ENCODE peak calls at places on chromosome 18, in seven cellular contexts. One of them, this sample, is unnamed.

GRCh38 chr18:44232500-44232899 is 448.2 kb upstream of the SETBP1 start:
- DNase-seq in stimulated activated CD8-positive, alpha-beta memory T cell treated with anti-CD3 and anti-CD28 coated beads, Interleukin-15, amount 100 ng/mL, for 1 hour: no peak
- DNase-seq in skeletal muscle cell: no peak
- DNase-seq in fibroblast of lung: no peak
- DNase-seq in NCI-H774: no peak
- DNase-seq in HS-5: no peak
- DNase-seq in right cardiac atrium: no peak
- DNase-seq in this sample: no peak

GRCh38 chr18:36337679-36338419 is 40.3 kb downstream of the FHOD3 start:
- DNase-seq in stimulated activated CD8-positive, alpha-beta memory T cell treated with anti-CD3 and anti-CD28 coated beads, Interleukin-15, amount 100 ng/mL, for 1 hour: no peak
- DNase-seq in skeletal muscle cell: no peak
- DNase-seq in fibroblast of lung: no peak
- DNase-seq in NCI-H774: no peak
- DNase-seq in HS-5: no peak
- DNase-seq in right cardiac atrium: no peak
- DNase-seq in this sample: no peak

GRCh38 chr18:63207154-63207790 is 112.3 kb downstream of the BCL2 start:
- DNase-seq in stimulated activated CD8-positive, alpha-beta memory T cell treated with anti-CD3 and anti-CD28 coated beads, Interleukin-15, amount 100 ng/mL, for 1 hour: no peak
- DNase-seq in skeletal muscle cell: no peak
- DNase-seq in fibroblast of lung: no peak
- DNase-seq in NCI-H774: peak
- DNase-seq in HS-5: no peak
- DNase-seq in right cardiac atrium: no peak
- DNase-seq in this sample: no peak

GRCh38 chr18:32200766-32201165 is 10.9 kb downstream of the MEP1B start:
- DNase-seq in stimulated activated CD8-positive, alpha-beta memory T cell treated with anti-CD3 and anti-CD28 coated beads, Interleukin-15, amount 100 ng/mL, for 1 hour: no peak
- DNase-seq in skeletal muscle cell: no peak
- DNase-seq in fibroblast of lung: peak
- DNase-seq in NCI-H774: peak
- DNase-seq in HS-5: no peak
- DNase-seq in right cardiac atrium: no peak
- DNase-seq in this sample: no peak

GRCh38 chr18:62846334-62846733 is 131.0 kb downstream of the PHLPP1 start:
- DNase-seq in stimulated activated CD8-positive, alpha-beta memory T cell treated with anti-CD3 and anti-CD28 coated beads, Interleukin-15, amount 100 ng/mL, for 1 hour: no peak
- DNase-seq in skeletal muscle cell: no peak
- DNase-seq in fibroblast of lung: no peak
- DNase-seq in NCI-H774: no peak
- DNase-seq in HS-5: no peak
- DNase-seq in right cardiac atrium: no peak
- DNase-seq in this sample: no peak

GRCh38 chr18:50193796-50194622 is 938 bp downstream of the MYO5B start:
- DNase-seq in stimulated activated CD8-positive, alpha-beta memory T cell treated with anti-CD3 and anti-CD28 coated beads, Interleukin-15, amount 100 ng/mL, for 1 hour: no peak
- DNase-seq in skeletal muscle cell: no peak
- DNase-seq in fibroblast of lung: no peak
- DNase-seq in NCI-H774: no peak
- DNase-seq in HS-5: no peak
- DNase-seq in right cardiac atrium: no peak
- DNase-seq in this sample: no peak

GRCh38 chr18:30991397-30991796 is 51.1 kb downstream of the DSC3 start:
- DNase-seq in stimulated activated CD8-positive, alpha-beta memory T cell treated with anti-CD3 and anti-CD28 coated beads, Interleukin-15, amount 100 ng/mL, for 1 hour: no peak
- DNase-seq in skeletal muscle cell: no peak
- DNase-seq in fibroblast of lung: no peak
- DNase-seq in NCI-H774: no peak
- DNase-seq in HS-5: no peak
- DNase-seq in right cardiac atrium: no peak
- DNase-seq in this sample: no peak

GRCh38 chr18:6921571-6921970 is 192.1 kb downstream of the ARHGAP28 start:
- DNase-seq in stimulated activated CD8-positive, alpha-beta memory T cell treated with anti-CD3 and anti-CD28 coated beads, Interleukin-15, amount 100 ng/mL, for 1 hour: no peak
- DNase-seq in skeletal muscle cell: no peak
- DNase-seq in fibroblast of lung: no peak
- DNase-seq in NCI-H774: no peak
- DNase-seq in HS-5: no peak
- DNase-seq in right cardiac atrium: no peak
- DNase-seq in this sample: no peak

GRCh38 chr18:74281011-74281638 is 10.6 kb downstream of the CYB5A start:
- DNase-seq in stimulated activated CD8-positive, alpha-beta memory T cell treated with anti-CD3 and anti-CD28 coated beads, Interleukin-15, amount 100 ng/mL, for 1 hour: no peak
- DNase-seq in skeletal muscle cell: no peak
- DNase-seq in fibroblast of lung: no peak
- DNase-seq in NCI-H774: no peak
- DNase-seq in HS-5: no peak
- DNase-seq in right cardiac atrium: no peak
- DNase-seq in this sample: no peak

GRCh38 chr18:6367208-6367607 is 47.5 kb downstream of the L3MBTL4 start:
- DNase-seq in stimulated activated CD8-positive, alpha-beta memory T cell treated with anti-CD3 and anti-CD28 coated beads, Interleukin-15, amount 100 ng/mL, for 1 hour: no peak
- DNase-seq in skeletal muscle cell: no peak
- DNase-seq in fibroblast of lung: no peak
- DNase-seq in NCI-H774: no peak
- DNase-seq in HS-5: no peak
- DNase-seq in right cardiac atrium: no peak
- DNase-seq in this sample: no peak

GRCh38 chr18:32469691-32470131 is 971 bp downstream of the GAREM1 start:
- DNase-seq in stimulated activated CD8-positive, alpha-beta memory T cell treated with anti-CD3 and anti-CD28 coated beads, Interleukin-15, amount 100 ng/mL, for 1 hour: no peak
- DNase-seq in skeletal muscle cell: no peak
- DNase-seq in fibroblast of lung: peak
- DNase-seq in NCI-H774: no peak
- DNase-seq in HS-5: no peak
- DNase-seq in right cardiac atrium: no peak
- DNase-seq in this sample: peak

GRCh38 chr18:10230072-10230471 is 224.4 kb upstream of the APCDD1 start:
- DNase-seq in stimulated activated CD8-positive, alpha-beta memory T cell treated with anti-CD3 and anti-CD28 coated beads, Interleukin-15, amount 100 ng/mL, for 1 hour: no peak
- DNase-seq in skeletal muscle cell: peak
- DNase-seq in fibroblast of lung: peak
- DNase-seq in NCI-H774: no peak
- DNase-seq in HS-5: peak
- DNase-seq in right cardiac atrium: no peak
- DNase-seq in this sample: peak

GRCh38 chr18:6744816-6745455 is 15.4 kb downstream of the ARHGAP28 start:
- DNase-seq in stimulated activated CD8-positive, alpha-beta memory T cell treated with anti-CD3 and anti-CD28 coated beads, Interleukin-15, amount 100 ng/mL, for 1 hour: no peak
- DNase-seq in skeletal muscle cell: no peak
- DNase-seq in fibroblast of lung: no peak
- DNase-seq in NCI-H774: no peak
- DNase-seq in HS-5: no peak
- DNase-seq in right cardiac atrium: no peak
- DNase-seq in this sample: no peak

GRCh38 chr18:36638224-36638623 is 190.6 kb downstream of the TPGS2 start:
- DNase-seq in stimulated activated CD8-positive, alpha-beta memory T cell treated with anti-CD3 and anti-CD28 coated beads, Interleukin-15, amount 100 ng/mL, for 1 hour: no peak
- DNase-seq in skeletal muscle cell: no peak
- DNase-seq in fibroblast of lung: no peak
- DNase-seq in NCI-H774: no peak
- DNase-seq in HS-5: no peak
- DNase-seq in right cardiac atrium: no peak
- DNase-seq in this sample: no peak

GRCh38 chr18:8260319-8260718 is 348.9 kb upstream of the RAB12 start:
- DNase-seq in stimulated activated CD8-positive, alpha-beta memory T cell treated with anti-CD3 and anti-CD28 coated beads, Interleukin-15, amount 100 ng/mL, for 1 hour: no peak
- DNase-seq in skeletal muscle cell: no peak
- DNase-seq in fibroblast of lung: no peak
- DNase-seq in NCI-H774: no peak
- DNase-seq in HS-5: no peak
- DNase-seq in right cardiac atrium: no peak
- DNase-seq in this sample: peak

GRCh38 chr18:46509530-46509929 is 147.5 kb downstream of the LOXHD1 start:
- DNase-seq in stimulated activated CD8-positive, alpha-beta memory T cell treated with anti-CD3 and anti-CD28 coated beads, Interleukin-15, amount 100 ng/mL, for 1 hour: no peak
- DNase-seq in skeletal muscle cell: no peak
- DNase-seq in fibroblast of lung: no peak
- DNase-seq in NCI-H774: no peak
- DNase-seq in HS-5: no peak
- DNase-seq in right cardiac atrium: no peak
- DNase-seq in this sample: no peak

GRCh38 chr18:68399721-68400120 is 315.2 kb downstream of the TMX3 start:
- DNase-seq in stimulated activated CD8-positive, alpha-beta memory T cell treated with anti-CD3 and anti-CD28 coated beads, Interleukin-15, amount 100 ng/mL, for 1 hour: no peak
- DNase-seq in skeletal muscle cell: no peak
- DNase-seq in fibroblast of lung: peak
- DNase-seq in NCI-H774: no peak
- DNase-seq in HS-5: no peak
- DNase-seq in right cardiac atrium: no peak
- DNase-seq in this sample: peak

GRCh38 chr18:25299426-25299825 is 52.5 kb downstream of the ZNF521 start:
- DNase-seq in stimulated activated CD8-positive, alpha-beta memory T cell treated with anti-CD3 and anti-CD28 coated beads, Interleukin-15, amount 100 ng/mL, for 1 hour: no peak
- DNase-seq in skeletal muscle cell: peak
- DNase-seq in fibroblast of lung: peak
- DNase-seq in NCI-H774: no peak
- DNase-seq in HS-5: peak
- DNase-seq in right cardiac atrium: no peak
- DNase-seq in this sample: peak

GRCh38 chr18:13279181-13280065 is 60.9 kb downstream of the LDLRAD4 start:
- DNase-seq in stimulated activated CD8-positive, alpha-beta memory T cell treated with anti-CD3 and anti-CD28 coated beads, Interleukin-15, amount 100 ng/mL, for 1 hour: no peak
- DNase-seq in skeletal muscle cell: no peak
- DNase-seq in fibroblast of lung: no peak
- DNase-seq in NCI-H774: no peak
- DNase-seq in HS-5: no peak
- DNase-seq in right cardiac atrium: no peak
- DNase-seq in this sample: no peak

GRCh38 chr18:12423820-12424219 is 16.1 kb downstream of the PRELID3A start:
- DNase-seq in stimulated activated CD8-positive, alpha-beta memory T cell treated with anti-CD3 and anti-CD28 coated beads, Interleukin-15, amount 100 ng/mL, for 1 hour: no peak
- DNase-seq in skeletal muscle cell: no peak
- DNase-seq in fibroblast of lung: no peak
- DNase-seq in NCI-H774: no peak
- DNase-seq in HS-5: no peak
- DNase-seq in right cardiac atrium: no peak
- DNase-seq in this sample: no peak

GRCh38 chr18:32445846-32446245 is 24.8 kb downstream of the GAREM1 start:
- DNase-seq in stimulated activated CD8-positive, alpha-beta memory T cell treated with anti-CD3 and anti-CD28 coated beads, Interleukin-15, amount 100 ng/mL, for 1 hour: no peak
- DNase-seq in skeletal muscle cell: no peak
- DNase-seq in fibroblast of lung: no peak
- DNase-seq in NCI-H774: no peak
- DNase-seq in HS-5: no peak
- DNase-seq in right cardiac atrium: no peak
- DNase-seq in this sample: no peak

GRCh38 chr18:26215247-26215970 is 10.8 kb upstream of the TAF4B start:
- DNase-seq in stimulated activated CD8-positive, alpha-beta memory T cell treated with anti-CD3 and anti-CD28 coated beads, Interleukin-15, amount 100 ng/mL, for 1 hour: peak
- DNase-seq in skeletal muscle cell: no peak
- DNase-seq in fibroblast of lung: no peak
- DNase-seq in NCI-H774: no peak
- DNase-seq in HS-5: no peak
- DNase-seq in right cardiac atrium: no peak
- DNase-seq in this sample: no peak

GRCh38 chr18:75247041-75247551 is 36.5 kb downstream of the TSHZ1 start:
- DNase-seq in stimulated activated CD8-positive, alpha-beta memory T cell treated with anti-CD3 and anti-CD28 coated beads, Interleukin-15, amount 100 ng/mL, for 1 hour: no peak
- DNase-seq in skeletal muscle cell: peak
- DNase-seq in fibroblast of lung: peak
- DNase-seq in NCI-H774: no peak
- DNase-seq in HS-5: no peak
- DNase-seq in right cardiac atrium: no peak
- DNase-seq in this sample: no peak

GRCh38 chr18:5294113-5294617 is 1.4 kb downstream of the ZBTB14 start:
- DNase-seq in stimulated activated CD8-positive, alpha-beta memory T cell treated with anti-CD3 and anti-CD28 coated beads, Interleukin-15, amount 100 ng/mL, for 1 hour: no peak
- DNase-seq in skeletal muscle cell: no peak
- DNase-seq in fibroblast of lung: no peak
- DNase-seq in NCI-H774: no peak
- DNase-seq in HS-5: no peak
- DNase-seq in right cardiac atrium: no peak
- DNase-seq in this sample: no peak

GRCh38 chr18:41714872-41715271 is 240.2 kb upstream of the PIK3C3 start:
- DNase-seq in stimulated activated CD8-positive, alpha-beta memory T cell treated with anti-CD3 and anti-CD28 coated beads, Interleukin-15, amount 100 ng/mL, for 1 hour: no peak
- DNase-seq in skeletal muscle cell: no peak
- DNase-seq in fibroblast of lung: no peak
- DNase-seq in NCI-H774: no peak
- DNase-seq in HS-5: no peak
- DNase-seq in right cardiac atrium: no peak
- DNase-seq in this sample: no peak

GRCh38 chr18:72091369-72091768 is 452.8 kb downstream of the CBLN2 start:
- DNase-seq in stimulated activated CD8-positive, alpha-beta memory T cell treated with anti-CD3 and anti-CD28 coated beads, Interleukin-15, amount 100 ng/mL, for 1 hour: no peak
- DNase-seq in skeletal muscle cell: no peak
- DNase-seq in fibroblast of lung: no peak
- DNase-seq in NCI-H774: no peak
- DNase-seq in HS-5: no peak
- DNase-seq in right cardiac atrium: no peak
- DNase-seq in this sample: no peak

GRCh38 chr18:58962331-58962730 is 97.7 kb downstream of the ZNF532 start:
- DNase-seq in stimulated activated CD8-positive, alpha-beta memory T cell treated with anti-CD3 and anti-CD28 coated beads, Interleukin-15, amount 100 ng/mL, for 1 hour: no peak
- DNase-seq in skeletal muscle cell: no peak
- DNase-seq in fibroblast of lung: no peak
- DNase-seq in NCI-H774: no peak
- DNase-seq in HS-5: no peak
- DNase-seq in right cardiac atrium: no peak
- DNase-seq in this sample: no peak

GRCh38 chr18:39786477-39786876 is 2168.6 kb upstream of the PIK3C3 start:
- DNase-seq in stimulated activated CD8-positive, alpha-beta memory T cell treated with anti-CD3 and anti-CD28 coated beads, Interleukin-15, amount 100 ng/mL, for 1 hour: no peak
- DNase-seq in skeletal muscle cell: no peak
- DNase-seq in fibroblast of lung: no peak
- DNase-seq in NCI-H774: no peak
- DNase-seq in HS-5: no peak
- DNase-seq in right cardiac atrium: no peak
- DNase-seq in this sample: no peak

GRCh38 chr18:10274327-10274726 is 180.1 kb upstream of the APCDD1 start:
- DNase-seq in stimulated activated CD8-positive, alpha-beta memory T cell treated with anti-CD3 and anti-CD28 coated beads, Interleukin-15, amount 100 ng/mL, for 1 hour: no peak
- DNase-seq in skeletal muscle cell: no peak
- DNase-seq in fibroblast of lung: peak
- DNase-seq in NCI-H774: no peak
- DNase-seq in HS-5: no peak
- DNase-seq in right cardiac atrium: peak
- DNase-seq in this sample: no peak

GRCh38 chr18:36405611-36406010 is 108.1 kb downstream of the FHOD3 start:
- DNase-seq in stimulated activated CD8-positive, alpha-beta memory T cell treated with anti-CD3 and anti-CD28 coated beads, Interleukin-15, amount 100 ng/mL, for 1 hour: no peak
- DNase-seq in skeletal muscle cell: no peak
- DNase-seq in fibroblast of lung: no peak
- DNase-seq in NCI-H774: no peak
- DNase-seq in HS-5: no peak
- DNase-seq in right cardiac atrium: no peak
- DNase-seq in this sample: no peak

GRCh38 chr18:11857177-11857887 is 6.1 kb downstream of the CHMP1B start:
- DNase-seq in stimulated activated CD8-positive, alpha-beta memory T cell treated with anti-CD3 and anti-CD28 coated beads, Interleukin-15, amount 100 ng/mL, for 1 hour: no peak
- DNase-seq in skeletal muscle cell: peak
- DNase-seq in fibroblast of lung: peak
- DNase-seq in NCI-H774: no peak
- DNase-seq in HS-5: peak
- DNase-seq in right cardiac atrium: peak
- DNase-seq in this sample: peak

GRCh38 chr18:28984731-28985130 is 807.8 kb upstream of the CDH2 start:
- DNase-seq in stimulated activated CD8-positive, alpha-beta memory T cell treated with anti-CD3 and anti-CD28 coated beads, Interleukin-15, amount 100 ng/mL, for 1 hour: no peak
- DNase-seq in skeletal muscle cell: peak
- DNase-seq in fibroblast of lung: no peak
- DNase-seq in NCI-H774: no peak
- DNase-seq in HS-5: no peak
- DNase-seq in right cardiac atrium: no peak
- DNase-seq in this sample: peak

GRCh38 chr18:21900594-21901352 is 160.2 kb downstream of the MIB1 start:
- DNase-seq in stimulated activated CD8-positive, alpha-beta memory T cell treated with anti-CD3 and anti-CD28 coated beads, Interleukin-15, amount 100 ng/mL, for 1 hour: no peak
- DNase-seq in skeletal muscle cell: no peak
- DNase-seq in fibroblast of lung: no peak
- DNase-seq in NCI-H774: no peak
- DNase-seq in HS-5: no peak
- DNase-seq in right cardiac atrium: no peak
- DNase-seq in this sample: no peak

GRCh38 chr18:58789856-58790255 is 74.8 kb upstream of the ZNF532 start:
- DNase-seq in stimulated activated CD8-positive, alpha-beta memory T cell treated with anti-CD3 and anti-CD28 coated beads, Interleukin-15, amount 100 ng/mL, for 1 hour: no peak
- DNase-seq in skeletal muscle cell: no peak
- DNase-seq in fibroblast of lung: no peak
- DNase-seq in NCI-H774: no peak
- DNase-seq in HS-5: no peak
- DNase-seq in right cardiac atrium: no peak
- DNase-seq in this sample: no peak

This sample was measured in astrocyte of the spinal cord.